ENCODE peak calls at places on chromosomes 16 and 17, in four cellular contexts. C is WTC11, I is HepG2, J is K562. P is an unnamed sample.

GRCh38 chr17:29592850-29593545 is at the start of gene ANKRD13B:
- DNase-seq in C (peak; percentile 71), I (no peak), J (peak; percentile 66), P (no peak)

GRCh38 chr17:8122391-8122922 is 1.4 kb downstream of the HES7 start:
- DNase-seq in C (peak; percentile 77), I (no peak), J (no peak), P (no peak)

GRCh38 chr16:56354746-56355145 is 70.6 kb downstream of the AMFR start:
- DNase-seq in C (no peak), I (no peak), J (no peak), P (no peak)

GRCh38 chr16:58679763-58680162 is 4.8 kb downstream of the SLC38A7 start:
- DNase-seq in C (no peak), I (no peak), J (no peak), P (no peak)

GRCh38 chr17:56834380-56835258 is 668 bp downstream of the DGKE start:
- DNase-seq in C (peak; percentile 62), I (peak; percentile 59), J (peak; percentile 80), P (peak; percentile 31)

GRCh38 chr16:86786338-86786737 is 208.0 kb downstream of the FOXL1 start:
- DNase-seq in C (no peak), I (no peak), J (no peak), P (no peak)

GRCh38 chr16:31472559-31473203 is 729 bp downstream of the TGFB1I1 start:
- DNase-seq in C (peak; percentile 93), I (peak; percentile 58), J (peak; percentile 71), P (no peak)

GRCh38 chr16:29702307-29702706 is 23.3 kb downstream of the QPRT start:
- DNase-seq in C (no peak), I (no peak), J (no peak), P (peak; percentile 35)

GRCh38 chr17:43393944-43394482 is 4.8 kb upstream of the ARL4D start:
- DNase-seq in C (peak; percentile 94), I (peak; percentile 83), J (peak; percentile 84), P (no peak)

GRCh38 chr16:59658572-59658971 is 924.5 kb upstream of the GOT2 start:
- DNase-seq in C (no peak), I (no peak), J (no peak), P (no peak)

GRCh38 chr17:82168568-82168967 is 44.1 kb downstream of the CCDC57 start:
- DNase-seq in C (no peak), I (no peak), J (no peak), P (no peak)

GRCh38 chr17:16354585-16354984 is 1.3 kb upstream of the CENPV start:
- DNase-seq in C (no peak), I (no peak), J (no peak), P (no peak)

GRCh38 chr17:68295086-68295485 is 3.8 kb downstream of the ARSG start:
- DNase-seq in C (no peak), I (no peak), J (no peak), P (no peak)

GRCh38 chr17:78973792-78974520 is 5.8 kb downstream of the LGALS3BP start:
- DNase-seq in C (no peak), I (no peak), J (no peak), P (no peak)

GRCh38 chr17:82353484-82353883 is 5.6 kb upstream of the TEX19 start:
- DNase-seq in C (peak; percentile 9), I (no peak), J (no peak), P (no peak)

GRCh38 chr17:4594406-4595349 is 10.3 kb downstream of the SMTNL2 start:
- DNase-seq in C (peak; percentile 76), I (no peak), J (peak; percentile 64), P (no peak)

GRCh38 chr17:32625971-32626370 is 139.2 kb downstream of the CDK5R1 start:
- DNase-seq in C (no peak), I (no peak), J (no peak), P (no peak)

GRCh38 chr16:86252596-86252995 is 257.7 kb upstream of the FOXF1 start:
- DNase-seq in C (peak; percentile 77), I (no peak), J (peak; percentile 62), P (no peak)

GRCh38 chr17:72004476-72005331 is 116.1 kb upstream of the SOX9 start:
- DNase-seq in C (no peak), I (no peak), J (no peak), P (peak; percentile 79)

GRCh38 chr17:54901230-54901847 is 687 bp downstream of the TOM1L1 start:
- DNase-seq in C (no peak), I (peak; percentile 16), J (no peak), P (no peak)

GRCh38 chr16:11627822-11628457 is 40.3 kb upstream of the SNN start:
- DNase-seq in C (no peak), I (no peak), J (peak; percentile 58), P (no peak)

GRCh38 chr17:63919311-63919723 is 678 bp upstream of the GH1 start:
- DNase-seq in C (peak; percentile 81), I (peak; percentile 44), J (peak; percentile 79), P (peak; percentile 71)

GRCh38 chr17:62656446-62656845 is 29.0 kb downstream of the MRC2 start:
- DNase-seq in C (peak; percentile 2), I (no peak), J (no peak), P (no peak)

GRCh38 chr17:56786989-56787482 is 46.7 kb downstream of the C17orf67 start:
- DNase-seq in C (no peak), I (peak; percentile 73), J (no peak), P (peak; percentile 60)

GRCh38 chr16:13150181-13150885 is 248.9 kb downstream of the SHISA9 start:
- DNase-seq in C (no peak), I (no peak), J (no peak), P (no peak)

DNA sequence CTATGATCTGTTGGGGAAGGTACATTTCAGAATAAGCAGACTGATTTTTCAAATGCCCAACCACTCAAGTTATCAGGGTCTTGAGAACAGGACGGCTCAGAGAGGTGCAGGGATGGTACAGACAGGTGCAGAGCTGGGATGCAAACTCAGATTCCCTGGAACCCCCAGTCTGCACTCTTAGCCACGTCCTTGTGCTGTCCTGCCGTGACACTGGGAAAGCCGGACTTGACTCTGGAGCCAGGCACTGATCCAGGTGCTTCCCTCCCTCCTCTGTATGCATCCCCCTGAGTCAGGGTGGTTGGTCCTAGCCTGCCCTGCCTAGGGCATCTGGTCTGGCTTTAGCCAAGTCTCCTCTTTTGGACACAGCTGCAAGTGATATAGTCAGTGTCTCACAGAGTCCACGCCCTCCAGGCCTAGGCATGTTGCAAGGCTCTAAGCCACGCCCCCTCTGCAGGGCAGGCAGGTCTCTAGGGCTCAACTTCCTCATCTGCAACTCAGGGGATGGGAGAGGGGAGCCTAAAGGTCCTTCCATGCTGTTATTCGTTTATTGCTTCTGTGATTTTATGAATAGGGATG is 97.4 kb downstream of the SDK2 start:
- DNase-seq in C (peak; percentile 71), I (peak; percentile 13), J (peak; percentile 65), P (no peak)
- TF ChIP-seq ATF2 in C (no peak), I (no peak), J (no peak), P (no peak)

DNA sequence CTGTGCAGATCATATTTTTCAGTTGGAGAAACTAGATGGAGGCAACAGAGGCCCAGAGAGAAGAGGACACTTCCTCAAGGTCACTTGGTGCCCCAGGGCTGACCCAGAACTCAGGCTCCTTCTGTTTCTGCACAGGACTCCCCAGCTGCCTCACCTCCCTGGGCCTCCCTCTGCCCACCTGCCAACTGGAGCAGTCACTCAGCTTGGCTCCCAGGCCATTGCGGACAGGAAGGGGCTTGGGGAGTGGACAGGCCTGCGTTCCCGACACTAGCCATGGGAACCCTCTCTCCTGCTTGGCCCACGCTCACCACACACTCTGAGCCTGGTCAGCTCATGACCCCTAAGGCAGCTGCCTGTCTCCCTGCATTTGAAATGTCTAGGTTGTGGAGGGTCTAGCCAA is 78.1 kb upstream of the BRD7 start:
- DNase-seq in C (no peak), I (no peak), J (no peak), P (no peak)
- TF ChIP-seq ATF2 in C (no peak), I (no peak), J (no peak), P (no peak)

GRCh38 chr17:73089322-73089721 is 3.2 kb downstream of the SLC39A11 start:
- DNase-seq in C (no peak), I (no peak), J (no peak), P (no peak)

GRCh38 chr17:73091410-73091769 is 1.1 kb downstream of the SLC39A11 start:
- DNase-seq in C (no peak), I (no peak), J (no peak), P (no peak)

GRCh38 chr17:73090396-73091202 is 1.9 kb downstream of the SLC39A11 start:
- DNase-seq in C (no peak), I (peak; percentile 94), J (no peak), P (no peak)

GRCh38 chr17:73088561-73088960 is 3.9 kb downstream of the SLC39A11 start:
- DNase-seq in C (no peak), I (no peak), J (no peak), P (no peak)

DNA sequence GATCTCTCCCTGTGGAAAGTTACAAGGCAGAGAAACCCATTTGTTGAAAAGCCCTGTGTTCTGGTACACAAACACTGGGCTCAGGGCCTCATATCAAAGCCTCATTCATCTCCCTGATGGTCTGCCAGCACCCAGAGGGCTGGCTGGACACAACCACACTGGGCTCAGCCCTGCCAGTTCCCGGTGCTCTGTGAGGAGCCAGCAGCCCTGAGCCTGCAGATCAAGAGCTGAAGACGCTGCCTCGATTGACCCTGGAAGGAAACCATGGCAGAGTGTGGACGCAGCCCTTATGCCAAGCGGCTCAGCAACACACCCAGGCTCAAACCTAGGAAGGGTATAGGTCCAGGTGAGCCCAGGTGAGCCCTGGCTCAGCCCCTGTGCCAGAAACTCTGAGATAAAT is 2.6 kb downstream of the SLC39A11 start:
- DNase-seq in C (no peak), I (peak; percentile 73), J (no peak), P (no peak)
- TF ChIP-seq ATF2 in C (no peak), I (no peak), J (no peak), P (no peak)

DNA sequence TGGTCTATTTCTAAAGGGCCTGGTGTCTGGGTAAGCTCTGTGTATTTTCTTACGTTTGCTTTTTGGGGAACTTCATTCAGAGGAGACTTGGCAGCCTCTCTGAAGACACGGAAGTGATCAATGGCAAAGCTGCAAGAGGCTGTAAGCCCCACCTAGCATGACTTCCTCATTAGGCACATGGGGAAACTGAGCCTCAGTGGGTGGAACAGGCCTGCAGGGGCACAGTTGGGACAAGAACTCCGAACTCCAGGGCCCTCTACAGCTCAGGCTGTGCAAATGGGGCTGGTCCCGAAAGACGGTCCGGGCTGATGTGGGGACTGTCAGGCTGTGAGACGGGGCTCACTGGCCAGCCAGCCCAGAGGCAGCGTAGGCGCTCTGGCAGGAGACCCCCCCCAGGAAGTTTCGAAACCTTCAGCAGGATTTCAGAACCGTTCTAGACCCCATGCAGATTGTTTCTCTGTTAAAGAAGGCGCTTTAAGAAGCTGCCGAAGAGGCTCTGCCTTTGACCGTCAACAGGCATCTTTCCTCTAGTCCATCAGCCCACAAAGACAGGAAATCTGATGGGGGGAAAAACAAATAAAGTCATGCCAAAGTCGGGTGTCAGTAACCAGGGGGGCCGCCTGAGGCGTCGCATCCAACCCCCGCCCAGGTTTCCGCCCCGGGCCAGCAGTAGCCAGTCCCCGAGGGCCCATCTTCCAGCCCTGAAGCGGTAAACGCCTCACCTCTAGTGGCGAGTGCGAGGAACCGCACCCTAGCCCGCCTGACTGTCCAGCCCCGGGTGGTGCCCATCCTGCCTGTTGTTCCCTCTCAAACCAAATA is 79.8 kb upstream of the TBC1D3K start:
- DNase-seq in C (peak; percentile 88), I (peak; percentile 56), J (peak; percentile 67), P (no peak)
- TF ChIP-seq ATF2 in C (no peak), I (no peak), J (no peak), P (no peak)

GRCh38 chr16:606656-607307 is 16.9 kb downstream of the RAB40C start:
- DNase-seq in C (no peak), I (no peak), J (no peak), P (no peak)
- TF ChIP-seq ATF2 in C (no peak), I (no peak), J (no peak), P (no peak)

GRCh38 chr16:54655171-54655590 is 275.5 kb upstream of the IRX5 start:
- DNase-seq in C (peak; percentile 20), I (no peak), J (no peak), P (no peak)
- TF ChIP-seq ATF2 in C (no peak), I (no peak), J (no peak), P (no peak)

P was measured in GM12878.